ENCODE peak calls at places on chromosome 17, in eight cellular contexts. K is heart right ventricle; L is AG20443; M is GM13976; Y is HAP-1; O is prostate gland; T is naive B cell; F is stimulated activated CD4-positive, alpha-beta T cell treated with anti-CD3 and anti-CD28 coated beads, TNF-alpha, amount 100 ng/mL, for 48 hours. X is an unnamed sample.
A peak's percentile ranks its signal among the peaks of the same experiment; 100 is the strongest.

GRCh38 chr17:7133916-7134315 is 19.3 kb upstream of the ASGR2 start:
- DNase-seq in M (no peak), T (no peak), O (no peak), F (no peak), Y (no peak), K (no peak), L (no peak), X (no peak)

GRCh38 chr17:60901806-60902205 is 224.2 kb downstream of the BCAS3 start:
- DNase-seq in M (no peak), F (no peak), T (no peak), Y (no peak), K (no peak), L (peak; percentile 24), O (no peak), X (no peak)

GRCh38 chr17:51046527-51047384 is 73.9 kb downstream of the SPAG9 start:
- DNase-seq in Y (peak; percentile 89), T (no peak), M (no peak), O (peak; percentile 74), L (peak; percentile 82), K (peak; percentile 76), F (no peak), X (peak; percentile 72)

GRCh38 chr17:6508519-6509294 is 47.6 kb downstream of the PITPNM3 start:
- DNase-seq in Y (no peak), L (no peak), T (no peak), O (no peak), F (no peak), K (no peak), M (no peak), X (no peak)

GRCh38 chr17:50794361-50794760 is 27.0 kb upstream of the ANKRD40CL start:
- DNase-seq in Y (no peak), F (no peak), T (no peak), M (no peak), L (no peak), O (no peak), K (no peak), X (no peak)

GRCh38 chr17:81546906-81547613 is 5.1 kb downstream of the FAAP100 start:
- DNase-seq in F (no peak), T (no peak), M (no peak), Y (no peak), L (no peak), K (no peak), O (no peak), X (no peak)

GRCh38 chr17:17494499-17495447 is 1.4 kb downstream of the RASD1 start:
- DNase-seq in K (peak; percentile 45), Y (no peak), T (no peak), O (peak; percentile 62), L (peak; percentile 49), F (no peak), M (no peak), X (peak; percentile 89)

GRCh38 chr17:44987194-44987882 is 19.2 kb upstream of the C1QL1 start:
- DNase-seq in Y (peak; percentile 39), O (no peak), L (peak; percentile 44), M (no peak), F (no peak), K (no peak), T (no peak), X (no peak)

GRCh38 chr17:66915204-66915611 is 49.3 kb upstream of the CACNG4 start:
- DNase-seq in L (no peak), F (no peak), K (no peak), Y (no peak), O (peak; percentile 75), M (no peak), T (no peak), X (no peak)

GRCh38 chr17:34199932-34200534 is 55.1 kb upstream of the CCL2 start:
- DNase-seq in T (peak; percentile 63), L (peak; percentile 86), M (peak; percentile 72), F (peak; percentile 60), O (peak; percentile 83), K (peak; percentile 81), Y (peak; percentile 82), X (peak; percentile 77)

GRCh38 chr17:27625856-27626255 is 5.1 kb upstream of the LGALS9 start:
- DNase-seq in L (no peak), O (no peak), F (no peak), K (no peak), M (no peak), T (no peak), Y (no peak), X (no peak)